ENCODE peak calls at places on chromosome 4, in four cellular contexts. One of them, this sample, is unnamed.

GRCh38 chr4:70382691-70383181 is at the start of gene SMR3B:
- DNase-seq in glutamatergic neuron: no peak
- DNase-seq in lower lobe of right lung: no peak
- DNase-seq in HFFc6: no peak
- DNase-seq in this sample: no peak

GRCh38 chr4:110635155-110635479 is 12.2 kb upstream of the PITX2 start:
- DNase-seq in glutamatergic neuron: no peak
- DNase-seq in lower lobe of right lung: no peak
- DNase-seq in HFFc6: no peak
- DNase-seq in this sample: no peak

GRCh38 chr4:75831856-75832405 is 70.3 kb downstream of the PPEF2 start:
- DNase-seq in glutamatergic neuron: no peak
- DNase-seq in lower lobe of right lung: no peak
- DNase-seq in HFFc6: no peak
- DNase-seq in this sample: no peak

GRCh38 chr4:183823394-183823793 is 81.7 kb upstream of the STOX2 start:
- DNase-seq in glutamatergic neuron: no peak
- DNase-seq in lower lobe of right lung: no peak
- DNase-seq in HFFc6: peak
- DNase-seq in this sample: no peak

GRCh38 chr4:16079046-16079445 is 4.8 kb downstream of the PROM1 start:
- DNase-seq in glutamatergic neuron: no peak
- DNase-seq in lower lobe of right lung: no peak
- DNase-seq in HFFc6: no peak
- DNase-seq in this sample: no peak

GRCh38 chr4:41590591-41590990 is 52.6 kb downstream of the LIMCH1 start:
- DNase-seq in glutamatergic neuron: peak
- DNase-seq in lower lobe of right lung: no peak
- DNase-seq in HFFc6: no peak
- DNase-seq in this sample: no peak

GRCh38 chr4:180059216-180059881 is 2183.9 kb upstream of the TENM3 start:
- DNase-seq in glutamatergic neuron: peak
- DNase-seq in lower lobe of right lung: no peak
- DNase-seq in HFFc6: no peak
- DNase-seq in this sample: no peak

GRCh38 chr4:47032405-47033106 is 1.2 kb downstream of the GABRB1 start:
- DNase-seq in glutamatergic neuron: peak
- DNase-seq in lower lobe of right lung: peak
- DNase-seq in HFFc6: no peak
- DNase-seq in this sample: peak

GRCh38 chr4:26860922-26861433 is 337 bp downstream of the STIM2 start:
- DNase-seq in glutamatergic neuron: peak
- DNase-seq in lower lobe of right lung: peak
- DNase-seq in HFFc6: peak
- DNase-seq in this sample: peak

GRCh38 chr4:80900908-80901307 is 129.6 kb upstream of the BMP3 start:
- DNase-seq in glutamatergic neuron: no peak
- DNase-seq in lower lobe of right lung: no peak
- DNase-seq in HFFc6: peak
- DNase-seq in this sample: no peak

GRCh38 chr4:103996637-103997036 is 276.9 kb upstream of the TACR3 start:
- DNase-seq in glutamatergic neuron: no peak
- DNase-seq in lower lobe of right lung: no peak
- DNase-seq in HFFc6: peak
- DNase-seq in this sample: no peak

GRCh38 chr4:141467225-141467624 is 169.2 kb upstream of the IL15 start:
- DNase-seq in glutamatergic neuron: no peak
- DNase-seq in lower lobe of right lung: no peak
- DNase-seq in HFFc6: no peak
- DNase-seq in this sample: no peak

GRCh38 chr4:82839624-82840023 is 41.0 kb upstream of the SCD5 start:
- DNase-seq in glutamatergic neuron: no peak
- DNase-seq in lower lobe of right lung: no peak
- DNase-seq in HFFc6: no peak
- DNase-seq in this sample: no peak

GRCh38 chr4:58113083-58113482 is 1002.9 kb upstream of the IGFBP7 start:
- DNase-seq in glutamatergic neuron: peak
- DNase-seq in lower lobe of right lung: no peak
- DNase-seq in HFFc6: no peak
- DNase-seq in this sample: no peak

GRCh38 chr4:137610960-137611359 is 78.7 kb upstream of the PCDH18 start:
- DNase-seq in glutamatergic neuron: peak
- DNase-seq in lower lobe of right lung: no peak
- DNase-seq in HFFc6: peak
- DNase-seq in this sample: no peak
- TF ChIP-seq CTCF in glutamatergic neuron: peak
- TF ChIP-seq CTCF in lower lobe of right lung: no peak
- TF ChIP-seq CTCF in HFFc6: peak
- TF ChIP-seq CTCF in this sample: peak

GRCh38 chr4:185734214-185734613 is 77.8 kb downstream of the SORBS2 start:
- DNase-seq in glutamatergic neuron: no peak
- DNase-seq in lower lobe of right lung: no peak
- DNase-seq in HFFc6: no peak
- DNase-seq in this sample: no peak

GRCh38 chr4:185729300-185729912 is 82.6 kb downstream of the SORBS2 start:
- DNase-seq in glutamatergic neuron: no peak
- DNase-seq in lower lobe of right lung: no peak
- DNase-seq in HFFc6: no peak
- DNase-seq in this sample: no peak

GRCh38 chr4:185730387-185730786 is 81.6 kb downstream of the SORBS2 start:
- DNase-seq in glutamatergic neuron: no peak
- DNase-seq in lower lobe of right lung: no peak
- DNase-seq in HFFc6: no peak
- DNase-seq in this sample: no peak

GRCh38 chr4:185728886-185729285 is 83.1 kb downstream of the SORBS2 start:
- DNase-seq in glutamatergic neuron: no peak
- DNase-seq in lower lobe of right lung: no peak
- DNase-seq in HFFc6: no peak
- DNase-seq in this sample: no peak

GRCh38 chr4:185730849-185731608 is 81.0 kb downstream of the SORBS2 start:
- DNase-seq in glutamatergic neuron: no peak
- DNase-seq in lower lobe of right lung: no peak
- DNase-seq in HFFc6: peak
- DNase-seq in this sample: no peak
- TF ChIP-seq CTCF in glutamatergic neuron: no peak
- TF ChIP-seq CTCF in lower lobe of right lung: no peak
- TF ChIP-seq CTCF in HFFc6: peak
- TF ChIP-seq CTCF in this sample: peak

GRCh38 chr4:55794053-55794452 is 25.5 kb upstream of the EXOC1L start:
- DNase-seq in glutamatergic neuron: no peak
- DNase-seq in lower lobe of right lung: no peak
- DNase-seq in HFFc6: no peak
- DNase-seq in this sample: no peak
- TF ChIP-seq CTCF in glutamatergic neuron: no peak
- TF ChIP-seq CTCF in lower lobe of right lung: no peak
- TF ChIP-seq CTCF in HFFc6: no peak
- TF ChIP-seq CTCF in this sample: no peak

GRCh38 chr4:130335417-130336194 is 1239.7 kb downstream of the C4orf33 start:
- DNase-seq in glutamatergic neuron: no peak
- DNase-seq in lower lobe of right lung: peak
- DNase-seq in HFFc6: no peak
- DNase-seq in this sample: no peak

GRCh38 chr4:130333241-130333759 is 1237.3 kb downstream of the C4orf33 start:
- DNase-seq in glutamatergic neuron: no peak
- DNase-seq in lower lobe of right lung: no peak
- DNase-seq in HFFc6: no peak
- DNase-seq in this sample: no peak

DNA sequence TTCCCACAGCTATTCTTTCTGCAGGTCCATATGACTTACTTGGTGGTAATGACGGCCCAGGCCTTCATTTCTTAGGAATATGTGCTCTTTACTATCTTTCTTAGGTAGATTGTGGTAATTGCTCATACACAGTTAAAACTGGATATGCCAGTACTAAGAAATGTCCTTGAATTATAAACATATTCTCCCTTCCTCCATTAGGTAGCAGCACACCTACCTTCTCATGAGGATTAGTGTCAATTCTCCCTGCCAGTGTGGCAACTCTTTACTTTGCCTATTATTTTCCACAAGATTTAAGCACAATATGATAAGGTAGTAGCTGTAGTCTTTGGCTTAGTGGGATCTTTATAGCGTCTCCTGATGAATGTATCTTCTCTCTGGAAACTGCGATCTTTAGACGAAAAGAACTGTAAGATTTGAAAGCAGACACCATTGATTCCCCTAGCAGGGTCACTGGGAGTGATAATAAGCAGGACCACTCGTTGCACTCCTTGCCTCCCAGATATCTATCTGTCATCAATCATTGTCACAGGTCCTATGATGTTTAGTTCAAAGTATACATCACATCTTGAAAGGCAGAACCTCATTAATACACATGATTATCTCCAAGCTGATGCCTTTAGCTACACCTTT is 1240.7 kb downstream of the C4orf33 start:
- DNase-seq in glutamatergic neuron: no peak
- DNase-seq in lower lobe of right lung: no peak
- DNase-seq in HFFc6: peak
- DNase-seq in this sample: no peak
- TF ChIP-seq CTCF in glutamatergic neuron: peak
- TF ChIP-seq CTCF in lower lobe of right lung: peak
- TF ChIP-seq CTCF in HFFc6: peak
- TF ChIP-seq CTCF in this sample: peak

GRCh38 chr4:101790521-101791188 is at the start of gene BANK1:
- DNase-seq in glutamatergic neuron: peak
- DNase-seq in lower lobe of right lung: peak
- DNase-seq in HFFc6: no peak
- DNase-seq in this sample: peak
- TF ChIP-seq CTCF in glutamatergic neuron: peak
- TF ChIP-seq CTCF in lower lobe of right lung: peak
- TF ChIP-seq CTCF in HFFc6: peak
- TF ChIP-seq CTCF in this sample: peak

This sample was measured in type B pancreatic cell.